ENCODE peak calls at places on chromosomes 4 and X, in eight cellular contexts. One of them, this sample, is unnamed.

GRCh38 chr4:16136321-16136720 is 52.5 kb upstream of the PROM1 start:
- DNase-seq in hepatocyte: no peak
- DNase-seq in M059J: no peak
- DNase-seq in T1000: no peak
- DNase-seq in thoracic aorta: no peak
- DNase-seq in lower leg skin: no peak
- DNase-seq in A673: no peak
- DNase-seq in AG10803: peak
- DNase-seq in this sample: no peak

GRCh38 chrX:40984962-40985361 is 100.3 kb upstream of the USP9X start:
- DNase-seq in lower leg skin: no peak
- DNase-seq in AG10803: no peak
- DNase-seq in M059J: no peak
- DNase-seq in A673: no peak
- DNase-seq in T1000: no peak
- DNase-seq in hepatocyte: no peak
- DNase-seq in thoracic aorta: no peak
- DNase-seq in this sample: no peak

GRCh38 chr4:123398151-123398802 is 1.7 kb downstream of the SPRY1 start:
- DNase-seq in lower leg skin: peak
- DNase-seq in M059J: peak
- DNase-seq in T1000: peak
- DNase-seq in A673: peak
- DNase-seq in hepatocyte: peak
- DNase-seq in thoracic aorta: no peak
- DNase-seq in AG10803: peak
- DNase-seq in this sample: peak

GRCh38 chr4:7630559-7631287 is 196.0 kb upstream of the PSAPL1 start:
- DNase-seq in thoracic aorta: peak
- DNase-seq in A673: peak
- DNase-seq in T1000: peak
- DNase-seq in lower leg skin: no peak
- DNase-seq in hepatocyte: peak
- DNase-seq in M059J: peak
- DNase-seq in AG10803: peak
- DNase-seq in this sample: no peak

GRCh38 chr4:153577053-153577452 is 107.0 kb upstream of the TLR2 start:
- DNase-seq in T1000: no peak
- DNase-seq in A673: no peak
- DNase-seq in hepatocyte: no peak
- DNase-seq in AG10803: no peak
- DNase-seq in M059J: no peak
- DNase-seq in thoracic aorta: no peak
- DNase-seq in lower leg skin: no peak
- DNase-seq in this sample: no peak

GRCh38 chrX:72352786-72353185 is 47.1 kb upstream of the CITED1 start:
- DNase-seq in lower leg skin: no peak
- DNase-seq in AG10803: no peak
- DNase-seq in thoracic aorta: no peak
- DNase-seq in hepatocyte: no peak
- DNase-seq in M059J: no peak
- DNase-seq in A673: no peak
- DNase-seq in T1000: no peak
- DNase-seq in this sample: no peak

GRCh38 chr4:81756042-81756441 is 284.3 kb upstream of the RASGEF1B start:
- DNase-seq in M059J: no peak
- DNase-seq in thoracic aorta: no peak
- DNase-seq in AG10803: no peak
- DNase-seq in T1000: no peak
- DNase-seq in hepatocyte: no peak
- DNase-seq in lower leg skin: no peak
- DNase-seq in A673: no peak
- DNase-seq in this sample: no peak

GRCh38 chr4:65845169-65845568 is 174.9 kb upstream of the EPHA5 start:
- DNase-seq in thoracic aorta: no peak
- DNase-seq in lower leg skin: no peak
- DNase-seq in A673: no peak
- DNase-seq in hepatocyte: no peak
- DNase-seq in T1000: no peak
- DNase-seq in M059J: no peak
- DNase-seq in AG10803: no peak
- DNase-seq in this sample: peak

GRCh38 chr4:152605641-152606304 is 69.9 kb upstream of the FBXW7 start:
- DNase-seq in thoracic aorta: no peak
- DNase-seq in lower leg skin: no peak
- DNase-seq in hepatocyte: peak
- DNase-seq in AG10803: peak
- DNase-seq in M059J: peak
- DNase-seq in T1000: peak
- DNase-seq in A673: peak
- DNase-seq in this sample: no peak

GRCh38 chr4:924107-925096 is 7.7 kb downstream of the GAK start:
- DNase-seq in T1000: peak
- DNase-seq in AG10803: peak
- DNase-seq in lower leg skin: peak
- DNase-seq in A673: no peak
- DNase-seq in thoracic aorta: no peak
- DNase-seq in hepatocyte: no peak
- DNase-seq in M059J: peak
- DNase-seq in this sample: no peak

GRCh38 chr4:7323872-7324650 is 110.7 kb downstream of the PSAPL1 start:
- DNase-seq in T1000: no peak
- DNase-seq in M059J: no peak
- DNase-seq in hepatocyte: no peak
- DNase-seq in AG10803: no peak
- DNase-seq in A673: no peak
- DNase-seq in lower leg skin: no peak
- DNase-seq in thoracic aorta: no peak
- DNase-seq in this sample: no peak

GRCh38 chr4:24775750-24776149 is 19.6 kb upstream of the SOD3 start:
- DNase-seq in thoracic aorta: no peak
- DNase-seq in A673: no peak
- DNase-seq in lower leg skin: no peak
- DNase-seq in hepatocyte: no peak
- DNase-seq in AG10803: peak
- DNase-seq in T1000: no peak
- DNase-seq in M059J: no peak
- DNase-seq in this sample: no peak

GRCh38 chr4:38237139-38237538 is 276.9 kb downstream of the PTTG2 start:
- DNase-seq in hepatocyte: no peak
- DNase-seq in thoracic aorta: no peak
- DNase-seq in AG10803: peak
- DNase-seq in M059J: peak
- DNase-seq in lower leg skin: no peak
- DNase-seq in T1000: no peak
- DNase-seq in A673: no peak
- DNase-seq in this sample: no peak

GRCh38 chr4:151331276-151332042 is 6.1 kb upstream of the SH3D19 start:
- DNase-seq in T1000: no peak
- DNase-seq in M059J: no peak
- DNase-seq in thoracic aorta: no peak
- DNase-seq in A673: no peak
- DNase-seq in hepatocyte: no peak
- DNase-seq in lower leg skin: no peak
- DNase-seq in AG10803: peak
- DNase-seq in this sample: no peak

GRCh38 chr4:77880784-77881183 is 18.2 kb downstream of the MRPL1 start:
- DNase-seq in T1000: no peak
- DNase-seq in hepatocyte: no peak
- DNase-seq in AG10803: no peak
- DNase-seq in lower leg skin: no peak
- DNase-seq in thoracic aorta: no peak
- DNase-seq in M059J: no peak
- DNase-seq in A673: no peak
- DNase-seq in this sample: no peak

This sample was measured in HAP-1.